ENCODE peak calls at places on chromosomes 5 and 9, in four cellular contexts. V, W, K and J are unnamed samples.

GRCh38 chr5:172140120-172140519 is 47.9 kb downstream of the STK10 start:
- DNase-seq in V (no peak), K (no peak), W (no peak), J (no peak)

GRCh38 chr9:106962615-106963363 is 99.8 kb downstream of the ZNF462 start:
- DNase-seq in K (no peak), V (no peak), W (peak; percentile 59), J (no peak)

GRCh38 chr9:125296843-125297372 is 35.3 kb downstream of the GAPVD1 start:
- DNase-seq in W (no peak), K (no peak), V (no peak), J (no peak)

GRCh38 chr9:97564291-97565175 is 63.1 kb downstream of the TMOD1 start:
- DNase-seq in K (no peak), V (peak; percentile 49), W (no peak), J (peak; percentile 16)

GRCh38 chr5:127358782-127359181 is 68.2 kb downstream of the MEGF10 start:
- DNase-seq in V (no peak), K (no peak), W (no peak), J (peak; percentile 19)

GRCh38 chr9:81320909-81321482 is 368.4 kb downstream of the TLE1 start:
- DNase-seq in K (no peak), V (no peak), W (no peak), J (no peak)

GRCh38 chr5:3142261-3143027 is 391.0 kb upstream of the IRX2 start:
- DNase-seq in V (no peak), K (no peak), W (no peak), J (no peak)

GRCh38 chr5:170885779-170886178 is 24.0 kb downstream of the RANBP17 start:
- DNase-seq in V (no peak), K (no peak), W (peak; percentile 7), J (no peak)

GRCh38 chr9:95189230-95190098 is 128.0 kb downstream of the FANCC start:
- DNase-seq in V (no peak), W (peak; percentile 31), K (no peak), J (no peak)

GRCh38 chr9:72089461-72090130 is 29.2 kb upstream of the C9orf57 start:
- DNase-seq in V (no peak), W (no peak), K (no peak), J (no peak)

GRCh38 chr9:113998529-113999255 is 79.4 kb downstream of the AMBP start:
- DNase-seq in K (no peak), W (no peak), V (no peak), J (no peak)

GRCh38 chr9:125260564-125260963 is 1.1 kb upstream of the GAPVD1 start:
- DNase-seq in V (no peak), W (no peak), K (no peak), J (no peak)